ENCODE peak calls at places on chromosomes 11 and 22, in four cellular contexts. C is K562, K is stomach, Z is transverse colon. Q is an unnamed sample.

GRCh38 chr11:123239371-123240150 is 44.5 kb upstream of the CLMP start:
- DNase-seq in C (no peak), K (no peak), Z (no peak), Q (no peak)

GRCh38 chr11:67451658-67451976 is 912 bp downstream of the GPR152 start:
- DNase-seq in C (no peak), K (no peak), Z (no peak), Q (no peak)

GRCh38 chr11:111730871-111731591 is 35.2 kb downstream of the PPP2R1B start:
- DNase-seq in C (no peak), K (peak), Z (peak), Q (peak)

GRCh38 chr11:24635588-24636290 is 138.9 kb downstream of the LUZP2 start:
- DNase-seq in C (no peak), K (no peak), Z (no peak), Q (no peak)

GRCh38 chr11:10490398-10491232 is 35.6 kb downstream of the AMPD3 start:
- DNase-seq in C (peak), K (peak), Z (peak), Q (peak)

GRCh38 chr11:114678125-114679036 is at the start of gene NXPE2:
- DNase-seq in C (no peak), K (no peak), Z (peak), Q (no peak)

GRCh38 chr22:43270314-43270908 is 72.8 kb downstream of the SCUBE1 start:
- DNase-seq in C (peak), K (no peak), Z (peak), Q (no peak)

GRCh38 chr11:61477734-61478148 is 30.8 kb upstream of the LRRC10B start:
- DNase-seq in C (peak), K (peak), Z (peak), Q (peak)

GRCh38 chr11:134950692-134951304 is 538.8 kb upstream of the B3GAT1 start:
- DNase-seq in C (no peak), K (no peak), Z (no peak), Q (no peak)

GRCh38 chr11:2758751-2759150 is 59.0 kb upstream of the KCNQ1OT1 start:
- DNase-seq in C (no peak), K (no peak), Z (peak), Q (no peak)

GRCh38 chr11:59918987-59919589 is 19.1 kb upstream of the OOSP1 start:
- DNase-seq in C (peak), K (peak), Z (peak), Q (peak)

GRCh38 chr11:68979931-68980775 is 633 bp downstream of the MRGPRD start:
- DNase-seq in C (no peak), K (no peak), Z (peak), Q (no peak)

GRCh38 chr11:123885570-123885969 is at the start of gene TMEM225:
- DNase-seq in C (no peak), K (no peak), Z (no peak), Q (no peak)

GRCh38 chr11:9136731-9137130 is 45.3 kb upstream of the SCUBE2 start:
- DNase-seq in C (no peak), K (no peak), Z (no peak), Q (no peak)

GRCh38 chr11:9137293-9138132 is 46.1 kb upstream of the SCUBE2 start:
- DNase-seq in C (peak), K (peak), Z (peak), Q (peak)

GRCh38 chr11:9139628-9140357 is 48.4 kb upstream of the SCUBE2 start:
- DNase-seq in C (no peak), K (no peak), Z (no peak), Q (no peak)

GRCh38 chr11:9138133-9138453 is 46.7 kb upstream of the SCUBE2 start:
- DNase-seq in C (no peak), K (no peak), Z (no peak), Q (no peak)

GRCh38 chr11:9138612-9139579 is 47.5 kb upstream of the SCUBE2 start:
- DNase-seq in C (no peak), K (peak), Z (peak), Q (no peak)
- TF ChIP-seq POLR2AphosphoS5 in C (no peak), K (no peak), Z (no peak), Q (no peak)

GRCh38 chr11:820655-821512 is 2.2 kb downstream of the PNPLA2 start:
- DNase-seq in C (no peak), K (peak), Z (peak), Q (no peak)
- TF ChIP-seq POLR2AphosphoS5 in C (no peak), K (peak), Z (peak), Q (no peak)

GRCh38 chr11:107689317-107690202 is 22.3 kb downstream of the SLN start:
- DNase-seq in C (peak), K (peak), Z (peak), Q (peak)
- TF ChIP-seq POLR2AphosphoS5 in C (no peak), K (no peak), Z (no peak), Q (no peak)

DNA sequence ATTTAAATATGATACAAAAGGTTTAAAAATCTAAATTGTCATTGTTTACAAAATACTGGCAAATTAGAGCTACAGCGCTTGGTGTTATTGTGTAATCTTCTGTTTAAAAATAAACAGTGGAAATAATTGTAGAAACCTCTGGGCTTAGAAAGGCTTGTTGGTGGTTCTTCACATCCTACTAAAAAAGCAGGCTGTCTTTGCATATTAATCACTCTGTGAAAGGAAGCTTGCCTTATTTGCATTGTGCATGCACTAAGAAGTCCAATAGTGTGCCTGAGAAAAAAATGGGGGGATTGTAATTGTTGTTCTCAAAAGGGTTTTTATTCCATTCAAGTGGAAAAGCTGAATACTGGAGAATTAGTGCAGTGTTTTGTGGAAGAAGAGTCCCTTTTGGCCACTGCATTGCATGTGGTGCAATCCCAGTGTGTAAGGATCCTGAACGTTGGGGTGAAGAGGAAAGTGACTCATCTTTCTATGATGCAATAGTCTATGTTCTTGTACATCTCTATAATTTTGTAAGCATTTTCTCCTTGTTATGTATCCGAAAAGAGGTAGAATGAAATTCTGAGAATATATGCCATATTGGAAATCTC is 16.5 kb downstream of the NCAM1 start:
- DNase-seq in C (no peak), K (no peak), Z (no peak), Q (no peak)
- TF ChIP-seq POLR2AphosphoS5 in C (no peak), K (no peak), Z (peak), Q (no peak)

DNA sequence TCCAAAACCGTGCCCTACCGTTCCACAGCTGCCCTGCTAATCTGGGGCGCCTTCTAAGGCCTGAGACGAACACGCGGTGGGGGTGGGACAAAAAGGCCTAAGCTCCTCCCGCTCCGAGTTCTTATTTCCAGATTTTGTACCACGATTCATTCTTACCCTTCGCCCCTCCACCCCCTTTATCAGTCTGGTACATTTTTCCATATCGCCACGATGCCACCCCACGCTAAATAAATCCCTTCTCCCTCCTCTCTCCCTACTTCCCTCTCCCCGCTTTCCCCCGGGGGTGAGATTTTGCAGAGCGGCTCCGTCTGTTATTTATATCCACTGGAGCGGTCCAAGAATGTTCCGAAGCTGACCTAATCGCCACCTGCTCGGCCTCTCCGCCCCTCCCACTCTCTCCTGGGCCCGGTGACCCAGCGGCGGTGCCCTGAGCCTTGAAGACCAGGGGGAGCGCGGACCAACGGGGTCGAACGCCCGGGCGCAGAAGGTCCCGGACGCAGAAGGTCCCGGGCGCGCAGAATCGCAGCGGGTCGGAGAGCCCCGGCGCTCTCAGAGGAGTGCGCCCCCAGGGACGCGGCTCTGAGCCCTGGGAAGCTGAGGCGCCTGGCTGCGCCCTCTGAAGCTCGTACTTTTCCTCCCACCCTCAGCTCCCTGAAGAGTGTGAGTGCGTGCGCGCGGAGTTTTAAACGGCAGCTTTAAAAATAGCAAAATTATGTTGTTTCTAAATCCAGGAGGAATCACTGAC is 875 bp upstream of the PACSIN3 start:
- DNase-seq in C (no peak), K (peak), Z (peak), Q (peak)
- TF ChIP-seq POLR2AphosphoS5 in C (no peak), K (peak), Z (no peak), Q (no peak)

DNA sequence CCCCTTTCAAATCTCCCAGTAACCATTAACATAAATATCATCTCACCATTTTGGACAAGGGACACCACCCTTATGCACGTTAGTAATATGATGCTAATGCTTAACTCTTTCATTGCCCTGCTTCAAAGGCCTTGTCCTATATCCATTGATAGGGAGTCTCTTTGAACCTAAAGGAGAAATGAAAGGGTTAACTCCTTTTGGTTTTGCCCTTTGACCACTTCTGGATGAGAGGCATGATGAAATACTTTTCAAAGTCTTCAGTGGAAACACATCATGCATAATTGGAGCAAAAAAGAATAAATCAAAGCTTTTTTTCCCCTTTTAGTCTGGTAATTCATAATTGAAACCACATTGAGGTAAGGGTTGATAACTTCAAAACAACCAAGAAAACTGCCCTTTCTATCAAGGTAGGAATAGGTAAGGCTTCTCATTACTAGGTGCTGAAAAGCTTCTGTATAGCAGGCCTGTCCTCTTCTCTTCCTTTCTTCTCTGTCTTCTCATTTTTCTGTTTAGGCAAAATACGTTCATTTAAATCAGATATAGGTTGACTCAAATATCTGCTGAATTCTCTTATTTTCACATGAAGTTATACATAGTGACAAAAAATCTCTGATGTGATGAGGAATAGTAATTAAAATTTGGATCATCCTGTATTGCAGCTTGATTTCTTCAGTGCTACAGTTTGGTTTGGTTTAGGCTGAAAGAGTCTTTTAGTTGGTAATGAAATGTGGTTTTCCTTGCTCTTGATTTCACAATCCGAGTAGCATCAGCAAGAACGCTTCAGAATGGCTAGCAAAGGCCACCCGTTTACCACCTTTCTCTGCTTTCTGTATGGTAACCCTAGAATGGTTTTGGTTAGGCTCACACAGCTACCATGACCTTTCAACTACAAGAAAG is 94.8 kb downstream of the EXT2 start:
- DNase-seq in C (no peak), K (no peak), Z (no peak), Q (no peak)
- TF ChIP-seq POLR2AphosphoS5 in C (no peak), K (no peak), Z (no peak), Q (no peak)

DNA sequence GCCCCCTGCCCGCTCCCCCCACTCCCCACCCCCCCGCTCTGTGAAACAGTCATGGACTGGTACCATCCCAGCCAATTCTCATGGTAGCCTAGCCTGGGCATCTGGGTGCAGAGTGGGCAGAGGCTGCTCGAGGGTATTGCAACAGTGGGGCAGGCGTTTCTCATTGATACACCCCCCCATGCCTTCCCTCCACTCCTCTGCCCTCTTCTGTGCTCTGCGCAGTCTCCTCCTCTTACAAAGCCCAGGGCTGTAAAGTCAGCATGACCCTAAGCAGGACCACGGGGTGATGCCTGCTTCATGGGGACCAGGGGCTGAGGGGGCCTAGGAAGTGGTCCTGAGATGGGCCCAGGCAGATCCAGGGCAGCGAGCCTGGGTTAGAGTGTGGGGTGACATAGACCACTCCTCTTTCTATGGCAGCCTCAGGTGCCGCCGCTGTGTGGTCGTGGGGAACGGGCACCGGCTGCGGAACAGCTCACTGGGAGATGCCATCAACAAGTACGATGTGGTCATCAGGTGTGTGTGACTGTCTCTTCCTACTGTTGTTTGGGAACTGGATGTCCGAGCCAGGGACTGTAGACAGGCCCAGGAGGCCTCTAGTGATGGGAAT is 52.3 kb downstream of the ST3GAL4 start:
- DNase-seq in C (no peak), K (no peak), Z (no peak), Q (no peak)
- TF ChIP-seq POLR2AphosphoS5 in C (no peak), K (no peak), Z (no peak), Q (no peak)

GRCh38 chr11:8384199-8384821 is 120.6 kb upstream of the LMO1 start:
- DNase-seq in C (peak), K (peak), Z (peak), Q (no peak)
- TF ChIP-seq POLR2AphosphoS5 in C (no peak), K (no peak), Z (no peak), Q (no peak)

Q was measured in SK-N-SH.